ENCODE peak calls at places on chromosome 19, in seven cellular contexts. Q is heart right ventricle; L is iPS DF 6.9; T is IMR-90; P is mesenchymal stem cell; H is left lung; Y is effector memory CD4-positive, alpha-beta T cell. I is an unnamed sample.
A peak's percentile ranks its signal among the peaks of the same experiment; 100 is the strongest.

GRCh38 chr19:18744019-18744418 is 47.1 kb downstream of the COMP start:
- DNase-seq in Q (no peak), L (no peak), T (no peak), P (no peak), H (no peak), Y (no peak), I (no peak)

GRCh38 chr19:42816901-42817300 is 51.4 kb upstream of the PSG8 start:
- DNase-seq in Q (no peak), L (no peak), T (peak; percentile 31), P (no peak), H (no peak), Y (no peak), I (no peak)

GRCh38 chr19:28656644-28657043 is 556.3 kb downstream of the UQCRFS1 start:
- DNase-seq in Q (no peak), L (no peak), T (no peak), P (no peak), H (no peak), Y (no peak), I (no peak)

GRCh38 chr19:2986951-2987491 is 9.7 kb downstream of the TLE6 start:
- DNase-seq in Q (no peak), L (no peak), T (no peak), P (peak; percentile 49), H (no peak), Y (no peak), I (no peak)

GRCh38 chr19:21202865-21203494 is 61.1 kb downstream of the ZNF431 start:
- DNase-seq in Q (no peak), L (peak; percentile 74), T (peak; percentile 14), P (peak; percentile 2), H (no peak), Y (no peak), I (peak; percentile 27)

GRCh38 chr19:50663280-50663790 is 14.1 kb downstream of the C19orf81 start:
- DNase-seq in Q (no peak), L (no peak), T (no peak), P (no peak), H (no peak), Y (no peak), I (no peak)

GRCh38 chr19:41373993-41374392 is 2.3 kb upstream of the TMEM91 start:
- DNase-seq in Q (peak; percentile 89), L (no peak), T (peak; percentile 92), P (peak; percentile 47), H (peak; percentile 42), Y (no peak), I (no peak)

GRCh38 chr19:17889609-17890214 is 18.0 kb downstream of the SLC5A5 start:
- DNase-seq in Q (no peak), L (no peak), T (peak; percentile 37), P (peak; percentile 59), H (peak; percentile 34), Y (no peak), I (no peak)

GRCh38 chr19:50255115-50255514 is 51.7 kb downstream of the MYH14 start:
- DNase-seq in Q (no peak), L (no peak), T (no peak), P (no peak), H (no peak), Y (no peak), I (no peak)

GRCh38 chr19:3408996-3409345 is 42.6 kb downstream of the NFIC start:
- DNase-seq in Q (no peak), L (no peak), T (no peak), P (no peak), H (no peak), Y (no peak), I (no peak)

GRCh38 chr19:30249911-30250310 is 122.3 kb upstream of the ZNF536 start:
- DNase-seq in Q (no peak), L (no peak), T (no peak), P (no peak), H (no peak), Y (no peak), I (no peak)

GRCh38 chr19:38893341-38893771 is 6.1 kb downstream of the SIRT2 start:
- DNase-seq in Q (no peak), L (no peak), T (no peak), P (no peak), H (no peak), Y (no peak), I (no peak)

GRCh38 chr19:21838646-21839045 is 2.7 kb upstream of the ZNF43 start:
- DNase-seq in Q (no peak), L (no peak), T (peak; percentile 65), P (no peak), H (no peak), Y (no peak), I (no peak)

GRCh38 chr19:17902701-17903100 is 30.1 kb upstream of the CCDC124 start:
- DNase-seq in Q (no peak), L (no peak), T (peak; percentile 50), P (peak; percentile 24), H (no peak), Y (no peak), I (no peak)

GRCh38 chr19:2193807-2194206 is 30.1 kb downstream of the DOT1L start:
- DNase-seq in Q (no peak), L (no peak), T (no peak), P (no peak), H (no peak), Y (no peak), I (no peak)

GRCh38 chr19:16085115-16085514 is 8.8 kb downstream of the TPM4 start:
- DNase-seq in Q (no peak), L (no peak), T (peak; percentile 66), P (peak; percentile 67), H (peak; percentile 59), Y (no peak), I (no peak)
- H3K36me3 ChIP-seq in Q (peaks cover 9% of the 10 kb centered on the region), L (peaks cover 48% of the 10 kb centered on the region), T (peaks cover 95% of the 10 kb centered on the region), P (peaks cover 100% of the 10 kb centered on the region), H (no peaks in the 10 kb centered on the region), Y (peaks cover 69% of the 10 kb centered on the region), I (peaks cover 78% of the 10 kb centered on the region)

DNA sequence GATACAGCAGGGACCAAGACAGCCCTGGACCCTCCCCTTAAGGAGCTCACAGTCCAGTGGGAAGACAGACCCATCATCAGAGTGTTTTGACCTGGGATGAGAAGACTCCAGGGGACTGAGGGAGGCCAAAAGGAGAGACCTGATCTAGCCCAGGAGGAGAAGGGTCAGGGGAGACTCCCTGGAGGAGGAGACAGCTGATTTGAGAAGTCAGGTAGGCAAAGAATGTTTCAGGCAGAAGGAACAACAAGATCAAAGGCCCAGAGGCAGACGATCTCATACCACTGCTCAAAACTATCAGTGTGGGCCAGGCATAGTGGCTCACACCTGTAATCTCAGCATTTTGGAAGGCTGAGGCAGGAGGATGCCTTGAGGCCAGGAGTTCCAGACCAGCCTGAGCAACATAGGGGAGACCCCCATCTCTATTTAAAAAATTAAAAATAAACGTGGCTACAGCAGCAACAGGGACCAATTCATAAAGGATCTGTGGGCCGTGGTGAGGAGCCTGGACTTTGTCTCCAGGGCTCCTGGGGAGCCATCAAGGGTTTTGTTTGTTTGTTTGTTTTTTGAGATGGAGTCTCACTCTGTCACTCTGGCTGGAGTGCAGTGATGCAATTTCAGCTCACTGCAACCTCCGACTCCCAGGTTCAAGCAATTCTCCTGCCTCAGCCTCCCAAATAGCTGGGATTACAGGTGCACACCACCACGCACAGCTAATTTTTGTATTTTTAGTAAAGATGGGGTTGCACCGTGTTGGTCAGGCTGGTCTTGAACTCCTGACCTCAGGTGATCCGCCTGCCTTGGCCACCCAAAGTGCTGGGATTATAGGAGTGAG is 2.2 kb upstream of the COX6B1 start:
- DNase-seq in Q (no peak), L (no peak), T (no peak), P (no peak), H (no peak), Y (no peak), I (no peak)
- H3K4me3 ChIP-seq in Q (no peak overlapping the region), L (no peak overlapping the region), T (no peak overlapping the region), P (no peak overlapping the region), H (no peak overlapping the region), Y (no peak overlapping the region), I (no peak overlapping the region)

DNA sequence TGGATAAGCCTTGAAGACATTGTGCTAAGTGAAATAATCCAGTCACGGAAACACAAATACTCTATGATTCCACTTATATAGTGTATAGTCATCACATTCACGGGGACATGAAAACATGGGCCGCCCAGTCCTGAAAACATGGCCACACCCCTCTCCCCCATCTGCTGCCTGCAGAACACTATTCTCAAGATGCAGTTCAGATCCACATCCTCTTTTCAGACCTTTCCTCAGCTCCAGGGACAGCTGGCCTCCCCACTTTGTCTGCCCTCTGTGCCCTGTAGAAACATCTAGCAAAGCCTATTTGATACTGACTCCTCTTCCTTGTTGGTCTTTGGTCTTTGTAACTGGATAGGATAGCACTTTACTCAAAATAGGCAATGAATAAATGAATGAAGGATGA is 8.3 kb downstream of the RFX2 start:
- DNase-seq in Q (no peak), L (no peak), T (no peak), P (no peak), H (no peak), Y (no peak), I (no peak)
- H3K4me1 ChIP-seq in Q (peaks cover 35% of the 10 kb centered on the region), L (no peaks in the 10 kb centered on the region), T (peaks cover 17% of the 10 kb centered on the region), P (peaks cover 4% of the 10 kb centered on the region), H (peaks cover 29% of the 10 kb centered on the region), Y (no peaks in the 10 kb centered on the region), I (peaks cover 10% of the 10 kb centered on the region)

DNA sequence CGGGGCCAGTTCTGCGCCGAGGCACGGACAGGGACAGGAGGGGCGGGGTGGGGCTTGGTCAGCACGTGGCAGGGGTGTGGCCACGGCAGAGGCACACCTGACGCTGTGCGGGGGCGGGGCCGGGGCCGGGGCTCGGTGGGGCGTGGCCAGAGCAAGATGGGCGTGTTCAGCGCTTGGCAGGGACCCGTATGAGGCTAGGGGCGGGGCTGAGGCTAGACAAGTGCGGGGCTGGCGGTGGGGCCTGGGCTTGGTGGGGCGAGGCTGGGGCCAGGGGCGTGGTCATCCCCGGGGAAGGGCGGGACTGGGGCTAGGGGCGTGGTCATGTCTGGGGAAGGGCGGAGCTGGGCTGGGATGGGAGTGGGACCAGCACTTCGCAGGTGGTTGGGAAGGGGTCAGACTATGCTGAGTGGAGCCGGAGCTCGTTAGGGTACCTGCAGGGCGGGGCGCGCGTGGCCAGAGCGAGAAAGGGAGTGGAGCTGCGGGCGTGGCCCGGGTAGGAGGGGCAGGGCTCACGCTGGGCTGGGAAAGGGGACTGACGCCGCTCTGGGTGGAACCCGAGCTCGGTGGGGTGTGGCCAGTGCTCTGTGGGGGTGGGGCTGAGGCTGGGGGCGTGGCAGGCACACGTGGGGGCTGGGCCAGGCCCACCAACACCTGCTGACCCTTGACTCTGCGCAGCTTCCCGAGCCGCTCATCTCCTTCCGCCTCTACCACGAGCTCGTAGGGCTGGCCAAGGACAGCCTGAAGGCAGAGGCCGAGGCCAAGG is 12.8 kb downstream of the POLR2E start:
- DNase-seq in Q (peak; percentile 38), L (no peak), T (no peak), P (no peak), H (peak; percentile 89), Y (peak; percentile 76), I (peak; percentile 84)
- H3K36me3 ChIP-seq in Q (no peaks in the 10 kb centered on the region), L (peaks cover 23% of the 10 kb centered on the region), T (peaks cover 4% of the 10 kb centered on the region), P (no peaks in the 10 kb centered on the region), H (no peaks in the 10 kb centered on the region), Y (peaks cover 78% of the 10 kb centered on the region), I (peaks cover 76% of the 10 kb centered on the region)

DNA sequence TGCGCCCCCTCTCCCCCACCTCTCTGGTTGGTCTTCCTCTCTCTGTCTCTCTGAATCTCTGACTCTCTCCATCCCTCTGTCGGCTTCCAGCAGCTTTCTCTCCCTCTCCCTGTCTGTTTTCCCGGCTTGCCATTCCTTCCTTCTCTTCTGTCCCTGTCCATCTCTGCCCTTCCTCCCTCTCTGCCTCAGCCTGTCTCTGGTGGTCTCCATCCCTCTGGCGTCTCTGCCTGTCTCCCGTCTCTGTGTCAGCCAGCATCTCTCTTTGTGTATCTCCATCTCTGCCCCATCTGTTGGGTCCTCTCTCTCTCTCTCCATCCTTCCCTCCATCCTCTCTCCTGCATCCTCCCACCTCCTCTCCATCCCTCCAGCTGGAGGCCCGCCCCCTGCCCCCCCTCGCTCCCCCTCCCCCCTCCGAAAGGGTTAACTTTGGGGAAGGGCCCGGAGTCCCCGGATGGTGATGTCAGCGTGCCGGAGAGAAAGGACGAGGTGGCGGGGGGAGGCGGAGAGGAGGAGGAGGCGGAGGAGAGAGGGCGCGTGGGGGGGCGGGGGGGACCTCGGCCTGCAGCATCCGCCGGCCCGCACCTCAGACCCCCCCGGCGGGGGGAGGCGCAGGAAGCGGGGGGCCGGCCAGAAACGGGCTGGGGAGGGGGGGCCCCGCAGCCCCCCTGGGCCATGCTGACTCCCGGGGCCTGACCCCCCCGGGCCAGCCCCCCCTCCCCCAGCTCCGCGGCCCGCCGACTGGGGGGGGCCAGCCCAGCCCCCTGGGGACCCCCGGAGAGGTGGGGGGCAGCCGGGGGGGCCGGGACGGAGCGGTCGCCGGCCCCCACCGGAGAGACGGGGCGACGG is at the start of gene BRSK1:
- DNase-seq in Q (peak; percentile 58), L (no peak), T (peak; percentile 61), P (peak; percentile 77), H (no peak), Y (no peak), I (peak; percentile 26)
- H3K4me3 ChIP-seq in Q (peak within 1 kb of the TSS; percentile 63), L (peak within 1 kb of the TSS; percentile 51), T (peak within 1 kb of the TSS; percentile 58), P (peak within 1 kb of the TSS; percentile 57), H (no peak within 1 kb of the TSS), Y (no peak within 1 kb of the TSS), I (no peak within 1 kb of the TSS)